ENCODE peak calls at places on chromosomes 16 and 17, in four cellular contexts. Y is IMR-90, K is H9, L is H1. B is an unnamed sample.

GRCh38 chr16:2458887-2459646 is 842 bp upstream of the TEDC2 start:
- DNase-seq in Y (no peak), K (peak; percentile 52), L (no peak), B (no peak)

GRCh38 chr16:4380131-4381063 is 8.7 kb downstream of the VASN start:
- DNase-seq in Y (no peak), K (no peak), L (no peak), B (no peak)

GRCh38 chr17:58028591-58028990 is 21.5 kb upstream of the SRSF1 start:
- DNase-seq in Y (no peak), K (no peak), L (no peak), B (no peak)

GRCh38 chr16:4410335-4411075 is 5.9 kb downstream of the CORO7 start:
- DNase-seq in Y (peak; percentile 98), K (no peak), L (no peak), B (no peak)

GRCh38 chr17:56798916-56799315 is 34.8 kb downstream of the C17orf67 start:
- DNase-seq in Y (no peak), K (peak; percentile 83), L (no peak), B (peak; percentile 73)

GRCh38 chr17:8955560-8955959 is 9.9 kb downstream of the PIK3R5 start:
- DNase-seq in Y (no peak), K (no peak), L (no peak), B (no peak)

GRCh38 chr17:80497726-80498241 is 21.4 kb upstream of the NPTX1 start:
- DNase-seq in Y (no peak), K (no peak), L (no peak), B (no peak)

GRCh38 chr16:50244504-50245416 is 21.6 kb upstream of the ADCY7 start:
- DNase-seq in Y (no peak), K (peak; percentile 81), L (no peak), B (peak; percentile 62)

GRCh38 chr16:82509636-82510035 is 117.1 kb upstream of the CDH13 start:
- DNase-seq in Y (no peak), K (no peak), L (no peak), B (no peak)

GRCh38 chr16:66357523-66357928 is 9.0 kb upstream of the CDH5 start:
- DNase-seq in Y (peak; percentile 83), K (peak; percentile 62), L (peak; percentile 27), B (peak; percentile 85)

GRCh38 chr17:69489303-69489702 is 74.8 kb downstream of the MAP2K6 start:
- DNase-seq in Y (no peak), K (no peak), L (no peak), B (no peak)

GRCh38 chr16:24540575-24541240 is 1.3 kb downstream of the RBBP6 start:
- DNase-seq in Y (peak; percentile 19), K (no peak), L (no peak), B (peak; percentile 58)

GRCh38 chr16:20322696-20323095 is 4.6 kb downstream of the GP2 start:
- DNase-seq in Y (no peak), K (no peak), L (no peak), B (no peak)
- H3K18ac ChIP-seq in Y (no peak overlapping the region), K (no peak overlapping the region), L (no peak overlapping the region), B (no peak overlapping the region)

GRCh38 chr17:7944321-7944720 is 12.3 kb downstream of the CNTROB start:
- DNase-seq in Y (no peak), K (no peak), L (no peak), B (no peak)

GRCh38 chr17:7935859-7936258 is 3.9 kb downstream of the CNTROB start:
- DNase-seq in Y (no peak), K (no peak), L (no peak), B (no peak)

GRCh38 chr17:7940743-7941142 is 8.7 kb downstream of the CNTROB start:
- DNase-seq in Y (no peak), K (no peak), L (no peak), B (no peak)

GRCh38 chr17:7943291-7943690 is 11.3 kb downstream of the CNTROB start:
- DNase-seq in Y (no peak), K (no peak), L (no peak), B (no peak)

GRCh38 chr17:7940034-7940433 is 8.0 kb downstream of the CNTROB start:
- DNase-seq in Y (no peak), K (no peak), L (no peak), B (no peak)
- H4K5ac ChIP-seq in Y (no peak overlapping the region), K (no peak overlapping the region), L (no peak overlapping the region), B (no peak overlapping the region)

GRCh38 chr17:29612404-29613370 is 10.0 kb downstream of the CORO6 start:
- DNase-seq in Y (no peak), K (peak; percentile 55), L (no peak), B (no peak)

GRCh38 chr17:29615048-29615385 is 7.7 kb downstream of the CORO6 start:
- DNase-seq in Y (no peak), K (no peak), L (no peak), B (no peak)

GRCh38 chr17:29614345-29615047 is 8.2 kb downstream of the CORO6 start:
- DNase-seq in Y (no peak), K (peak; percentile 48), L (no peak), B (no peak)

GRCh38 chr17:29613371-29613837 is 9.3 kb downstream of the CORO6 start:
- DNase-seq in Y (peak; percentile 59), K (peak; percentile 98), L (no peak), B (peak; percentile 96)

GRCh38 chr17:29613856-29614255 is 8.9 kb downstream of the CORO6 start:
- DNase-seq in Y (no peak), K (no peak), L (no peak), B (no peak)
- H3K18ac ChIP-seq in Y (no peak overlapping the region), K (no peak overlapping the region), L (no peak overlapping the region), B (no peak overlapping the region)

DNA sequence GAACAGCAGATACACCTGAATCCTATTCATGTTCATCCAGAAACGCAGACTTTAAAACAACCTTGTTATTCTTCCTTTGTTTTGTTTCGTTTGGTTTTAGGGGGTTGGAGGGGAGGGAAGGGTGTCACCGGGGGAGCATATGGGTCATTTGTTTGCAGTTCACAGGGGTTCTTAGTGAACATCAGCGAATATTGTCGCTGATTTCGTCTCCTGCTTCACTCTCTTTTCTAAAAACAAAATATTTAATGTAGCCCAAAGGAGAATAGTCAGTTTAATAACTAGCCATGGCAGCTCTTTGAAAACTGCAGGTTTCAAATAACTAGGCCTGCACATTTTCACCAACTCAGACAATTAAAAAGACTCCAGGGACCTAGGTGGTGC is 37.6 kb downstream of the HLF start:
- DNase-seq in Y (no peak), K (no peak), L (no peak), B (no peak)
- H4K5ac ChIP-seq in Y (no peak overlapping the region), K (no peak overlapping the region), L (no peak overlapping the region), B (no peak overlapping the region)

DNA sequence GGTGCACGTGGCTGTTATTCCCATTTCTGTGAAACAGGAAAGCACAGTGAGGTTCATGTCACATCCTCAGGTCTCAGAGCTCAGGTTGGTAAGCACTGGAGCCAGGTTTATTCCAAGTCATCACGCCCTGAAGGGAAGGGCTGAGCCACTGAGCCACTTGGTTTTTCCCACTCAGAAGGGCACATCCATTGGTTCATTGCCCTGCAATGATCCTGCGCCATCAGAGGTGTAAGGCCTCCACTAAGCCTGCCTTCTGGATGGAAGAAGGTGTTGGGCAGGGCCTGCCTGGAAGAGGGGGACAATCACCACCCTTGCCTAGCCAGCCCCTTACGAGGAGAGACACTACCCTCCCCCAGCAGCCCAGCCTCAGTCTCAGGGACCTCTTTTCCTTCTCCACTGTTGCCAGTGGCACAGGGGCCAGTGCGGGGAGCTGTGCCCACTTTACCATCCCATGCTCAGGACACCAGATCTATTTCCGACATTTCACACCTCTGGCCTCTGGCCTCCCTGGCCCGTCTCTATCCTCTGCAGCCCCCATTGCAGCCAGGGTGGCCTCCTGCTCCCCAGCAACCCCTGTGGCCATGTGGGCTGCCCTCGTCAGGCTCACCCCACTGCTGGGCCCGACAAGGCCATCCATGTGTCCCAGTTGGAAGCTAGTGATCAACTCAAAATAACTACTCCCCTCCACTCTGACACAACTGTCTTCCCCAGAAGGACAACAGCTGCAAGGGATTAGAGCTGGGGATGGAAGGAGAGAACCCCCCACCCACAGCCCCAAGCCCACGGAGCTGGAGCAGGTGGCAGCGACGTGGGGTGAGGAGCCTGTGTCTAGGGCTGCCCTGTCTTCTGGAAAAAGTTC is 29.9 kb downstream of the CFAP20 start:
- DNase-seq in Y (no peak), K (no peak), L (no peak), B (no peak)
- H3K18ac ChIP-seq in Y (no peak overlapping the region), K (no peak overlapping the region), L (no peak overlapping the region), B (no peak overlapping the region)

DNA sequence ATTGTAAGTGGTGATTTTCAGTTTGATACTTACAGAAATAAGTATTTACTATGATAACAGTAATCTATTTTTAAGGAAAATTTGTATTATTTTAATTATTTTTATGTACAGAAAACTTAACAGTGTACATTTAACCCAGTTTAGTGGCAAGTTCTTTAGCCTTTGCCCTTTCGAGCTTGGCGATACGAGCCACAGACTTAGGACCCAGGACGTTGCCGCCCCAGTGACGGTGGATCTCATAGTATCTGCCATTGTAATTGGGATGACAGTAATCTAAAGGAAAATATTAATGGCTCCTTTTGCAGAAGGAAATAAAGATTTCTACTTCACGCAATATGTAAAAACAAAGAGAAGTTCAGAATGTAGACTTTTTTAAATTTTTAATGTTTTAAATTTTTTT is 5.2 kb upstream of the CDR2 start:
- DNase-seq in Y (no peak), K (no peak), L (no peak), B (no peak)
- H4K5ac ChIP-seq in Y (no peak overlapping the region), K (no peak overlapping the region), L (no peak overlapping the region), B (no peak overlapping the region)

GRCh38 chr16:78098544-78099371 is 696 bp upstream of the WWOX start:
- DNase-seq in Y (no peak), K (no peak), L (no peak), B (no peak)
- H3K18ac ChIP-seq in Y (no peak overlapping the region), K (no peak overlapping the region), L (no peak overlapping the region), B (no peak overlapping the region)